ENCODE peak calls at places on chromosome 3, in four cellular contexts. One of them, this sample, is unnamed.

GRCh38 chr3:69740103-69741021 is 1.1 kb downstream of the MITF start:
- ATAC-seq in body of pancreas: peak; percentile 75
- ATAC-seq in K562: peak; percentile 75
- ATAC-seq in A549: peak; percentile 47
- ATAC-seq in this sample: no peak

GRCh38 chr3:32817195-32817560 is 619 bp upstream of the TRIM71 start:
- ATAC-seq in K562: no peak
- ATAC-seq in body of pancreas: no peak
- ATAC-seq in A549: peak; percentile 12
- ATAC-seq in this sample: no peak

GRCh38 chr3:21421096-21421495 is 329.9 kb downstream of the ZNF385D start:
- ATAC-seq in body of pancreas: no peak
- ATAC-seq in A549: no peak
- ATAC-seq in K562: no peak
- ATAC-seq in this sample: no peak

GRCh38 chr3:112170046-112170445 is 37.0 kb upstream of the GCSAM start:
- ATAC-seq in body of pancreas: no peak
- ATAC-seq in K562: no peak
- ATAC-seq in A549: no peak
- ATAC-seq in this sample: no peak

GRCh38 chr3:171802601-171802956 is 7.7 kb downstream of the PLD1 start:
- ATAC-seq in body of pancreas: no peak
- ATAC-seq in A549: no peak
- ATAC-seq in K562: no peak
- ATAC-seq in this sample: no peak

GRCh38 chr3:156770699-156771414 is 55.3 kb upstream of the LEKR1 start:
- ATAC-seq in body of pancreas: no peak
- ATAC-seq in A549: no peak
- ATAC-seq in K562: no peak
- ATAC-seq in this sample: no peak

GRCh38 chr3:144552642-144553041 is 581.0 kb downstream of the DIPK2A start:
- ATAC-seq in K562: no peak
- ATAC-seq in A549: no peak
- ATAC-seq in body of pancreas: no peak
- ATAC-seq in this sample: no peak

GRCh38 chr3:183560607-183561006 is 5.1 kb upstream of the KLHL6 start:
- ATAC-seq in body of pancreas: no peak
- ATAC-seq in A549: no peak
- ATAC-seq in K562: peak; percentile 87
- ATAC-seq in this sample: no peak

GRCh38 chr3:77072232-77072631 is 32.3 kb downstream of the ROBO2 start:
- ATAC-seq in body of pancreas: peak; percentile 27
- ATAC-seq in A549: no peak
- ATAC-seq in K562: no peak
- ATAC-seq in this sample: no peak

GRCh38 chr3:127546970-127547733 is 43.4 kb downstream of the TPRA1 start:
- ATAC-seq in body of pancreas: no peak
- ATAC-seq in A549: peak; percentile 15
- ATAC-seq in K562: no peak
- ATAC-seq in this sample: peak; percentile 25

GRCh38 chr3:117303446-117303845 is 593.9 kb downstream of the TUSC7 start:
- ATAC-seq in A549: no peak
- ATAC-seq in K562: no peak
- ATAC-seq in body of pancreas: no peak
- ATAC-seq in this sample: no peak

GRCh38 chr3:182925330-182925943 is 54.9 kb downstream of the DCUN1D1 start:
- ATAC-seq in body of pancreas: no peak
- ATAC-seq in A549: no peak
- ATAC-seq in K562: no peak
- ATAC-seq in this sample: peak; percentile 19

GRCh38 chr3:134282659-134283047 is 32.0 kb upstream of the RYK start:
- ATAC-seq in A549: no peak
- ATAC-seq in body of pancreas: no peak
- ATAC-seq in K562: no peak
- ATAC-seq in this sample: no peak

GRCh38 chr3:117526485-117527079 is 817.0 kb downstream of the TUSC7 start:
- ATAC-seq in body of pancreas: peak; percentile 59
- ATAC-seq in A549: peak; percentile 61
- ATAC-seq in K562: no peak
- ATAC-seq in this sample: no peak

GRCh38 chr3:18409266-18409665 is 15.9 kb downstream of the SATB1 start:
- ATAC-seq in body of pancreas: no peak
- ATAC-seq in K562: no peak
- ATAC-seq in A549: no peak
- ATAC-seq in this sample: no peak

GRCh38 chr3:38054166-38054991 is 15.4 kb downstream of the DLEC1 start:
- ATAC-seq in K562: peak; percentile 18
- ATAC-seq in body of pancreas: no peak
- ATAC-seq in A549: no peak
- ATAC-seq in this sample: no peak

DNA sequence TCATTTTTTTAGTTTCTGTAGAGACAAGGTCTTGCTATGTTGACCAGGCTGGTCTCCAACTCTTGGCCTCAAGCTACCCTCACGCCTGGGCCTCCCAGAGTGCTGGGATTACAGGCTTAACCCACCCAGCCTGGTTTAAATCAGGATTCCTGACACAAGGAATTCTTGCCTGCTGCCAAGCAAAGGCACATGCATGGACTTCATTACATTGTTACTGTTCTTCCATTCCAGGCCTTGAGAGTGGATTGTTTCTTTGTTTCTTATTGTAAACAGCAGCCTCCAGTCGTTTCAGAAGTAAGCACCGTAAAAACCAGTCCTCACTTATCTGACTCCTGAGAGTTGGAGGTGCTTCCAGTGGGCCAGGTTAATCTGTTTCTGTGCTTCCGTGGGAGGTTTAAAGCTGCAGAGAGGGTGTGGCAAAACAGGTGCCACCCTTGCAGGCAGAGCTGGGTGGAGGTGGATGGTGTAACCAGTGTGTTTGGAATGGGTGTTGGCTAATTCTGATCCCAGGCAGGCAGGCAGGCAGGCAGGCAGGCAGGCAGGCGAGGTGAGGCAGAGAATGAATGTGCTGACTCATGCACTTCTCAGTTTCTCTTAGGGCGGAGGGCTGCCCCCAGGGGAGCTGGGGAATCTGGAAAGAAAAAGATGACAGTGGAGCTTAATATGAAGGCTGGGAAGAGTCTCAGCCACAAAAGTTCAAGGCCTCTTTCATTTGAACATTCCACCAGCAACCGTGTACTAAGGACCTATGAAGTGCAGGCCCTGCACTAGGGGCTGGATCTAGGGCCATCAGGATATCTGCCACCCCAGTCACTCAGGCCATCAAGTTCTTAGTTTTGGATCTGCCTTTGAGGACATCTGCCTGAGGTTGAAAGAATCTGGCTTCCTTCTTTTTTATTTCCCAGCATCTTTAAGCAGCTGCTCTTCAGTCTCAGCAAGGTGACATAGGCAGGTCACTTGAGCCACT is 37.0 kb upstream of the CDCP1 start:
- ATAC-seq in body of pancreas: peak; percentile 90
- ATAC-seq in K562: peak; percentile 90
- ATAC-seq in A549: peak; percentile 76
- ATAC-seq in this sample: peak; percentile 19
- H3K27ac ChIP-seq in body of pancreas: peak overlapping the region; percentile 53
- H3K27ac ChIP-seq in K562: peak overlapping the region; percentile 75
- H3K27ac ChIP-seq in A549: peak overlapping the region; percentile 86
- H3K27ac ChIP-seq in this sample: peak overlapping the region; percentile 31

GRCh38 chr3:193554790-193555189 is at the start of gene ATP13A4:
- ATAC-seq in K562: no peak
- ATAC-seq in A549: peak; percentile 39
- ATAC-seq in body of pancreas: peak; percentile 52
- ATAC-seq in this sample: no peak
- TF ChIP-seq POLR2A in K562: no peak
- TF ChIP-seq POLR2A in A549: no peak
- TF ChIP-seq POLR2A in body of pancreas: peak; percentile 62
- TF ChIP-seq POLR2A in this sample: no peak

GRCh38 chr3:42655331-42655888 is 1.9 kb downstream of the ZBTB47 start:
- ATAC-seq in body of pancreas: no peak
- ATAC-seq in A549: no peak
- ATAC-seq in K562: no peak
- ATAC-seq in this sample: no peak
- H3K4me3 ChIP-seq in body of pancreas: peak overlapping the region; percentile 67
- H3K4me3 ChIP-seq in A549: peak overlapping the region; percentile 69
- H3K4me3 ChIP-seq in K562: peak overlapping the region; percentile 53
- H3K4me3 ChIP-seq in this sample: peak overlapping the region; percentile 95

DNA sequence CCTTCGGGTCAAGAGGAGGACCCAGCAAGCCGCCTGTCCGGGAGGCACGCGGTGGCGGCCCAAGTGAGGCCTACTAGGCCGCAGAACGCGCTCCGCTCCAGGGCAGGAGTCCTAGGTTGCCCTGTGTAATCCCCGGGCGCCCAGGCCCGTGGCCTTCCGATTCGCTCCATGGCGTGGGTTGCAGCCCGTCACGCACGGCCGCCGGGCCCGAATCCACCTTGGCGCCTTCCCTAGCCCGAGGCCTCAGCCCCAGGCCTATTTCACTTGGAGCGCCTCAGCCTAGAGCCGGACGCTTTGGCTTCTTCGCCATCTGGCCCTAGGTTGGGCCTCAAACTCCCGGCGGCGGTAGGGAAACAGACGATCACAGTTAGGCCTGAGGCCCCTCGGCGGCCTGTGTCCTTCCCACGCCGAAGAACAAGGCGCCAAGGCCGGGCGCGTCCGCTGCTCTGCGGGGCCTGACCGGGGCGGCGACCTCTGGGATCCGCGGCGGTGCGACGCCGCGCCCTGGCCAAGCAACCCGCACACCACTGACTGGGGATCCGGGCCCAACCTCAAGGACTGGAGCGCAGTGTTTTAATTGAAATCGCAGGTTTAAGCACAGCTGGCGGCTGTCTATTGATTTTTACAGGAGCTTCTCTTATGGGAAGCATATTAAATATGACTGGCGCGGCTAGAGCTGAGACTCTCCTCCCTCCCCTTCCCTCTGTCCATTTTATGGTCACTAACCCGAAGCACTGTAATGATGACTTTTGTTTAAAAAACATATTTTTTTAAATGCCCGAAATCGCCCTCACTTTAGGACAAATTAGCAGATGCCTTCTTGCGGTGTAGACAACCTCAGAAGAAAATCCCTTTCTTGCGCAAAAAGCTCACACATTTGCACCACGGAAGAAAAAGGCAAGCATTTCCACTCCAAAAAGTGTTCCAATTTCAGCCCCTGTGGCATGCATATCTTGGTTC is 3.8 kb upstream of the FEZF2 start:
- ATAC-seq in A549: no peak
- ATAC-seq in body of pancreas: no peak
- ATAC-seq in K562: no peak
- ATAC-seq in this sample: no peak
- H3K27ac ChIP-seq in A549: no peak overlapping the region
- H3K27ac ChIP-seq in body of pancreas: no peak overlapping the region
- H3K27ac ChIP-seq in K562: no peak overlapping the region
- H3K27ac ChIP-seq in this sample: no peak overlapping the region

GRCh38 chr3:177358968-177359600 is 161.8 kb upstream of the TBL1XR1 start:
- ATAC-seq in K562: peak; percentile 13
- ATAC-seq in body of pancreas: peak; percentile 17
- ATAC-seq in A549: peak; percentile 55
- ATAC-seq in this sample: peak; percentile 9

GRCh38 chr3:177356113-177356512 is 158.8 kb upstream of the TBL1XR1 start:
- ATAC-seq in body of pancreas: no peak
- ATAC-seq in A549: no peak
- ATAC-seq in K562: no peak
- ATAC-seq in this sample: no peak

GRCh38 chr3:177357352-177358084 is 160.2 kb upstream of the TBL1XR1 start:
- ATAC-seq in K562: peak; percentile 79
- ATAC-seq in A549: peak; percentile 27
- ATAC-seq in body of pancreas: no peak
- ATAC-seq in this sample: peak; percentile 21

GRCh38 chr3:177359601-177360357 is 162.5 kb upstream of the TBL1XR1 start:
- ATAC-seq in A549: peak; percentile 87
- ATAC-seq in K562: peak; percentile 80
- ATAC-seq in body of pancreas: peak; percentile 98
- ATAC-seq in this sample: peak; percentile 91

DNA sequence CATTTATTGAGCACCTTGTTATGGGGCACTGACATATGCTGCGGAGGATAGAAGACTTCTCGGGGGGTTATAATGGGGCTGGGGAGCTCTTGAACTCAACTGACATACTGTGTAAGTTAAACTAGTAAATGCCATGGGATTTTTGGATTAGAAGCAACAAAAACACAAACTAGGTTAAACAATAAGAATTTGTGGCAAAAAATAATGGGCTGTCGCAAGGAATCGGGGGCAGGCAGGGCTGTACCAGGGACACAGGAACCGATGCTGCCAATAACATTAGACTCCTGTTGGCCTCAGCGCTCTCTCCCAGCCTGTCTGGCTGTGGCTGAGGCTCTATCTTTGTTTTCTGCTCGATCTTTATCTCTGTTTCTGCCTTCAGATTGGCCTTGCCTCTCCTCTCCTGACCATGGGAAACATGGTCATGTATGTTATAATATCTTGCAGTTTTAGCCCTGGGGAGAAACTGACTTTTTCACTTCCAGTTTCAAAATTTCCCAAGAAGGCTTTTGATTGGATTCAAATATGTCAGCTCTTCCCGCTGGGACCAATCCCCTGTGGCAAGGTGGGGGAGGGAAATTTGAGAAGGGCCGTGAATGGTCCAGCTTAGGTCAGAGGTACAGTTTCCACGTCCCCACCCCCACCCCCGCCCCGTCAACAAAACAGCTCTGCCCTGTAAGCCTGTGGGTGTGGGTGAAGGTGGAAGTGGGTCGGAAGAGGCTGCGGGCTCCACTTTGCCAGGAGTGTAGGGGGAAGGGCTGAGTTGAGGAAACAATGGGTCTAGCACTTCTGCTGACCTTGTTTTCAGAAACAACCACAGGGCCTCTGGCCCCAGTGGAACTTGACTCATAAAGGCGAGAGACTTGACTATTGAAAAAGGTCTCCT is 161.0 kb upstream of the TBL1XR1 start:
- ATAC-seq in body of pancreas: no peak
- ATAC-seq in A549: peak; percentile 78
- ATAC-seq in K562: peak; percentile 71
- ATAC-seq in this sample: peak; percentile 49
- TF ChIP-seq POLR2A in body of pancreas: no peak
- TF ChIP-seq POLR2A in A549: no peak
- TF ChIP-seq POLR2A in K562: peak; percentile 47
- TF ChIP-seq POLR2A in this sample: no peak

GRCh38 chr3:151387443-151388241 is 3.1 kb upstream of the P2RY12 start:
- ATAC-seq in K562: no peak
- ATAC-seq in A549: peak; percentile 29
- ATAC-seq in body of pancreas: no peak
- ATAC-seq in this sample: no peak
- H3K4me3 ChIP-seq in K562: no peak overlapping the region
- H3K4me3 ChIP-seq in A549: no peak overlapping the region
- H3K4me3 ChIP-seq in body of pancreas: no peak overlapping the region
- H3K4me3 ChIP-seq in this sample: no peak overlapping the region

DNA sequence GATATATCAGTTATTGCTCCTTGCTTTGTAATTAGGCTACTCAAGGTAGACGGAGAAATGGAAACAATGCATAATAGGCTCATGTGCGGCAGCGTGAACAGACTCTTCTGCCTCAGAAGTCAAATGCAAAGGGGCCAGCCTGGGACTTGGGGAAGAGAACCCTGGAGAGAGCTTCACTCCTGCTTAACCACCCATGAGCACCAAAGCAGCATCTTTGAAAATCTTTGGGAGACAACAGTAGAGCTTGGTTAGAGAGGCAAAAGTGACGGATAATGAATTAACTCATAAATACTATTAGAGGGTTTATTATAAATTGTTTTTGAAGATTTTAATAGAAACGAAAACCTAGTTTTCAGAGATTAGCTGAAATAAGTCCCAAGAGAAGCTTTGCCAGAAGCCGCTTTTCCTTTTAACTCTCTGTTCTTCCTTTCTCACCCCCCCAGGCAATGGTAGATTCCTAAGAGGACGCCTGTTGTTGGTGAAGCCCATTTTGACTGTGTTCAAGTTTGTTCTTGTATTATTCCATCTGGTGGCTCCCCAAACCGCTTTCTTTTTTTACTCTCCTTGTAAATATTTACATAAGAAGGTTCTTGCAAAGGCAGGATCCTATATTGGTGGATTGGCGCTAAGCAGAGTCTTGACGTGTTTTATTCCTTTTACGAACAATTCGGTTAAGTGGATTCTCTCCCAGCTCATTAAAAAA is 196.0 kb upstream of the TPRG1 start:
- ATAC-seq in K562: no peak
- ATAC-seq in A549: no peak
- ATAC-seq in body of pancreas: no peak
- ATAC-seq in this sample: no peak
- H3K27ac ChIP-seq in K562: no peak overlapping the region
- H3K27ac ChIP-seq in A549: no peak overlapping the region
- H3K27ac ChIP-seq in body of pancreas: no peak overlapping the region
- H3K27ac ChIP-seq in this sample: no peak overlapping the region